ENCODE peak calls at places on chromosome 6, in five cellular contexts. F is aorta, Z is endothelial cell of umbilical vein, X is upper lobe of right lung, T is A549. J is an unnamed sample. For H3K4me1, the result is how much of the 10 kb centered on the place peaks cover.

GRCh38 chr6:43948527-43949450 is 178.5 kb downstream of the MRPL14 start:
- DNase-seq in F (no peak), Z (no peak), X (no peak), T (no peak), J (no peak)

GRCh38 chr6:157219201-157220200 is 103.8 kb downstream of the TMEM242 start:
- DNase-seq in F (peak), Z (no peak), X (peak), T (no peak), J (no peak)

GRCh38 chr6:149233056-149233715 is 84.3 kb upstream of the TAB2 start:
- DNase-seq in F (no peak), Z (peak), X (no peak), T (peak), J (peak)

GRCh38 chr6:168042426-168043192 is 36.4 kb downstream of the FRMD1 start:
- DNase-seq in F (peak), Z (no peak), X (peak), T (no peak), J (no peak)

GRCh38 chr6:5580736-5581568 is 319.6 kb downstream of the FARS2 start:
- DNase-seq in F (no peak), Z (no peak), X (no peak), T (no peak), J (no peak)

GRCh38 chr6:108115598-108116058 is 41.1 kb upstream of the OSTM1 start:
- DNase-seq in F (no peak), Z (peak), X (peak), T (peak), J (no peak)

GRCh38 chr6:91782789-91783188 is 1195.9 kb upstream of the MAP3K7 start:
- DNase-seq in F (no peak), Z (no peak), X (no peak), T (no peak), J (no peak)

GRCh38 chr6:140346461-140346860 is 972.0 kb upstream of the CITED2 start:
- DNase-seq in F (no peak), Z (peak), X (no peak), T (no peak), J (no peak)

GRCh38 chr6:45922728-45923351 is 92.8 kb downstream of the CLIC5 start:
- DNase-seq in F (peak), Z (peak), X (peak), T (peak), J (peak)

GRCh38 chr6:135604035-135604865 is 106.7 kb upstream of the AHI1 start:
- DNase-seq in F (no peak), Z (no peak), X (no peak), T (no peak), J (no peak)

GRCh38 chr6:148285205-148285604 is 57.4 kb upstream of the SASH1 start:
- DNase-seq in F (no peak), Z (no peak), X (no peak), T (no peak), J (no peak)

GRCh38 chr6:128919831-128920230 is 36.9 kb downstream of the LAMA2 start:
- DNase-seq in F (no peak), Z (no peak), X (no peak), T (no peak), J (no peak)

GRCh38 chr6:156980515-156980914 is 203.3 kb downstream of the ARID1B start:
- DNase-seq in F (no peak), Z (no peak), X (no peak), T (no peak), J (no peak)

GRCh38 chr6:16533721-16534136 is 227.5 kb downstream of the ATXN1 start:
- DNase-seq in F (no peak), Z (no peak), X (no peak), T (peak), J (no peak)

GRCh38 chr6:129755787-129756186 is 45.8 kb upstream of the ARHGAP18 start:
- DNase-seq in F (no peak), Z (no peak), X (no peak), T (no peak), J (no peak)

GRCh38 chr6:129886401-129887155 is 25.5 kb upstream of the TMEM244 start:
- DNase-seq in F (no peak), Z (no peak), X (no peak), T (no peak), J (no peak)

GRCh38 chr6:49849121-49849907 is 17.0 kb downstream of the CRISP1 start:
- DNase-seq in F (no peak), Z (peak), X (no peak), T (peak), J (no peak)

GRCh38 chr6:37155394-37156312 is 14.3 kb upstream of the PIM1 start:
- DNase-seq in F (no peak), Z (no peak), X (no peak), T (no peak), J (no peak)

GRCh38 chr6:153944197-153944596 is 94.8 kb upstream of the OPRM1 start:
- DNase-seq in F (no peak), Z (no peak), X (no peak), T (no peak), J (no peak)

GRCh38 chr6:142537612-142538478 is 236.0 kb downstream of the ADGRG6 start:
- DNase-seq in F (no peak), Z (peak), X (no peak), T (peak), J (no peak)

GRCh38 chr6:127481628-127482027 is 22.4 kb upstream of the KIAA0408 start:
- DNase-seq in F (no peak), Z (peak), X (no peak), T (peak), J (no peak)

GRCh38 chr6:31737315-31738047 is 1.2 kb upstream of the CLIC1 start:
- DNase-seq in F (no peak), Z (peak), X (no peak), T (peak), J (no peak)

GRCh38 chr6:45727228-45727627 is 288.4 kb downstream of the CLIC5 start:
- DNase-seq in F (no peak), Z (no peak), X (no peak), T (no peak), J (no peak)

GRCh38 chr6:13429406-13429753 is 58.0 kb downstream of the GFOD1 start:
- DNase-seq in F (no peak), Z (peak), X (no peak), T (no peak), J (no peak)

GRCh38 chr6:166204852-166205650 is 37.4 kb upstream of the TBXT start:
- DNase-seq in F (no peak), Z (no peak), X (no peak), T (no peak), J (no peak)
- H3K4me1 ChIP-seq in F (under half), Z (under half), X (under half), T (under half), J (under half)

GRCh38 chr6:79073888-79074287 is 4.2 kb downstream of the PHIP start:
- DNase-seq in F (no peak), Z (peak), X (no peak), T (no peak), J (no peak)
- H3K4me3 ChIP-seq in F (no peak), Z (no peak), X (no peak), T (no peak), J (no peak)

GRCh38 chr6:3383525-3383924 is 73.3 kb downstream of the SLC22A23 start:
- DNase-seq in F (no peak), Z (no peak), X (no peak), T (peak), J (no peak)

GRCh38 chr6:3380344-3381232 is 76.3 kb downstream of the SLC22A23 start:
- DNase-seq in F (no peak), Z (no peak), X (peak), T (no peak), J (no peak)

GRCh38 chr6:3384346-3385143 is 72.3 kb downstream of the SLC22A23 start:
- DNase-seq in F (no peak), Z (no peak), X (no peak), T (no peak), J (no peak)

GRCh38 chr6:3381233-3382065 is 75.4 kb downstream of the SLC22A23 start:
- DNase-seq in F (no peak), Z (no peak), X (no peak), T (no peak), J (no peak)

GRCh38 chr6:3382399-3383279 is 74.2 kb downstream of the SLC22A23 start:
- DNase-seq in F (no peak), Z (no peak), X (no peak), T (peak), J (no peak)
- H3K4me1 ChIP-seq in F (under half), Z (under half), X (under half), T (half or more), J (under half)

GRCh38 chr6:26231006-26231587 is 133.9 kb upstream of the BTN3A2 start:
- DNase-seq in F (no peak), Z (no peak), X (no peak), T (no peak), J (no peak)

GRCh38 chr6:26230336-26230735 is 134.7 kb upstream of the BTN3A2 start:
- DNase-seq in F (no peak), Z (no peak), X (no peak), T (no peak), J (no peak)

GRCh38 chr6:26232950-26233607 is 131.9 kb upstream of the BTN3A2 start:
- DNase-seq in F (no peak), Z (peak), X (no peak), T (peak), J (peak)

GRCh38 chr6:26233608-26234420 is 131.2 kb upstream of the BTN3A2 start:
- DNase-seq in F (peak), Z (peak), X (no peak), T (peak), J (peak)

GRCh38 chr6:26232306-26232949 is 132.6 kb upstream of the BTN3A2 start:
- DNase-seq in F (no peak), Z (no peak), X (no peak), T (no peak), J (no peak)
- H3K4me3 ChIP-seq in F (no peak), Z (no peak), X (no peak), T (peak), J (peak)

DNA sequence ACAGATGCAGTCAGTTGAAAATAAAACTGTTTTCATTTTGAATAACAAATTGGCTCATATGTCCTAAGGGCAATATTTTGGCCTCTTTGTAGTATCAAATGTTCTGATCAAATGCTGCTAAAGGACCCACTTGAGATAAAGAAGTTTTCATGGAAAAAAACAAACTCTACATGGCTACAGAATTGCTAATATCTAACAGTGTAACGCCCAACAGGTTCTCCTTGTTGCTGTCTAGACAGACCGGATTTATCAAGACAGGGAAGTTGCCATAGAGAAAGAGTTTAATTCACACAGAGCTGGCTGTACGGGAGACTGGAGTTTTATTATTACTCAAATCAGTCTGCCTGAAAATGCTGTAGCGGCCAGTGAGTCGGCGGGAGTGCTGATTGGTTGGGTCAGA is 19.4 kb upstream of the MAN1A1 start:
- DNase-seq in F (no peak), Z (no peak), X (no peak), T (no peak), J (no peak)
- H3K4me1 ChIP-seq in F (under half), Z (under half), X (under half), T (under half), J (under half)

GRCh38 chr6:97094376-97094775 is 169.8 kb downstream of the KLHL32 start:
- DNase-seq in F (no peak), Z (no peak), X (no peak), T (no peak), J (no peak)

GRCh38 chr6:97102152-97102790 is 177.7 kb downstream of the KLHL32 start:
- DNase-seq in F (no peak), Z (no peak), X (no peak), T (no peak), J (no peak)

GRCh38 chr6:97095466-97095865 is 170.9 kb downstream of the KLHL32 start:
- DNase-seq in F (no peak), Z (no peak), X (no peak), T (no peak), J (no peak)

DNA sequence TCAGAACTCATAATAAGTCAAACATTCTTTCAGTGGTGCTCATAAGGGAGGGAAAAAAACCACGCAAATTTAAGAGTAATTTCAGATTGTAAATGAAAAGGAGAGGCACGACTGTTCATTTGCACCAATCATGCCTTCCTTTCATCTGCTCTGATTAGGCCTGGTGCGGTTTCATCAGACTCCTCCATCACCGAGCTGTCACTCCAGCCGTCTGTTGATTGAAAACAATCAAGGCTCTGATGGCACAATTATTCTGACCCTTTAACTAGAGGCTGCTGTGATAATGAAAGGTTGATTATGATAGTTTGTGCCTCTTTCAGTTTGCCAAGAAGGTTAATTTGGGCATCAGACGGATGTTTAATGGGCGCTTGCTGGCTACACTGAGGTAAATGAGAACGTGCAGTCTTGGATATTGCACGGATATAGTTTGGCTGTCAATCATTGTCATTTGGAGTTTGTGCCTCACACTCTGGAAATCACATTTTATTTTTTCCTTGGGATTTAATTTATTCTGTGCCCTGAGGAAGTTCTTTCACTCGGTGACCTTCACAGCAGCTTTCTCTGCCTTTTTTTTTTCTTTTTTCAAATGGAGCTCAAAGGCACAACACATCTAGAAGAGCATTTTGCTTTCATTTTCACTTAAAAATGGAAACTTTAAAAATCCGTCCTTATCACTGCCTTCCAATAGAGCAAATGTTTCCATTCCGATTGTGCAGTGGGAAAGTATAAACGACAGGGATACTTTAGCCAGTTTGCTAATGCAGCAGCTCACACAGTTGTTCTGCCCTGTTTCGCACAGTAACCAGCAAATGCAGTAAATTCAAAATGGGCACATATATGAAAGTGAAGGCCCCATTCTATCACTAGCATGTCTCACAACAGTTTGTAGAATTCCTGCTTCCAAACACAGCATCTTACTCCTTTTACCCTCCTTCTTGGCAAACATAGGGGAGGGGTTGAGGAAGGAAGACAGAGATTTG is 172.8 kb downstream of the KLHL32 start:
- DNase-seq in F (no peak), Z (peak), X (no peak), T (no peak), J (no peak)
- H3K4me3 ChIP-seq in F (no peak), Z (no peak), X (no peak), T (no peak), J (no peak)

GRCh38 chr6:159973951-159974350 is 5.1 kb downstream of the IGF2R start:
- DNase-seq in F (no peak), Z (no peak), X (no peak), T (peak), J (no peak)
- H3K4me1 ChIP-seq in F (under half), Z (under half), X (half or more), T (under half), J (half or more)

GRCh38 chr6:11149551-11149950 is 38.0 kb upstream of the ERVFRD-1 start:
- DNase-seq in F (no peak), Z (no peak), X (no peak), T (no peak), J (no peak)

GRCh38 chr6:11144393-11144829 is 32.9 kb upstream of the ERVFRD-1 start:
- DNase-seq in F (peak), Z (peak), X (peak), T (peak), J (peak)

GRCh38 chr6:11143394-11144371 is 32.2 kb upstream of the ERVFRD-1 start:
- DNase-seq in F (peak), Z (no peak), X (peak), T (peak), J (no peak)

GRCh38 chr6:11142296-11143027 is 30.9 kb upstream of the ERVFRD-1 start:
- DNase-seq in F (no peak), Z (no peak), X (no peak), T (no peak), J (no peak)

DNA sequence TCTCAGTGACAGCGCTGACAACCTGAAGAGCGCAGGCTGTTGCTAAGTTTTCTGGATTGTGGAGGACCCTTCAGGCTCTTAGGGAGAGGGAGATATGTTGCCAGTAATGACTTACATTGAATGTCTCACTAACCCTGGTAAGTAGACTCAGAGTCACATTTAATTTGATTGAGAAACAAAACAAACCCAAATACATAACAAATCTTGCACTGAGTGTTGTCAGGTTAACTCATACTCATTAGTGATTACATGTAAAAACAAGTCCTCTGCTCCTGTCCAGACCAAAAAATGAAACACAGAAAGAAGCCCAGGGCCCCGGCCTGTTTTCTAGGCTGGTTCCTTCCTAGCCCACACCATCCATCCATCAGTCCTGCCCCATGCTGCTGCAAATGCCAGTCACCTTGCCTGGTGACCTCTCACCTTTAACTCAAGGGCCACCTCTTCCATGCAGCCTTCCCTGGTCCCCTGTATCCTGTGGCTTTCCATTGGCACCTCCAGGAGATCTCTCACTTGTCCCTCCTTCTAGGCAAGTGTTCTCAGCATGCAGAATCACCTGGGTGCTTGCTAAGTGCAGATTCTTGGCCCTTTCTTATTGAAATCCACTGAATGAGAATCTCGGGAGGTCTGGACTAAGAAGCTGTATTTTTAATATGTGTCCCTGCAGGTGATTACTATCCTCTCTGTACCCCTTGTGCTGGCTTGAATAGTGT is 34.7 kb upstream of the ERVFRD-1 start:
- DNase-seq in F (no peak), Z (no peak), X (no peak), T (no peak), J (no peak)
- H3K4me3 ChIP-seq in F (no peak), Z (no peak), X (no peak), T (no peak), J (no peak)

DNA sequence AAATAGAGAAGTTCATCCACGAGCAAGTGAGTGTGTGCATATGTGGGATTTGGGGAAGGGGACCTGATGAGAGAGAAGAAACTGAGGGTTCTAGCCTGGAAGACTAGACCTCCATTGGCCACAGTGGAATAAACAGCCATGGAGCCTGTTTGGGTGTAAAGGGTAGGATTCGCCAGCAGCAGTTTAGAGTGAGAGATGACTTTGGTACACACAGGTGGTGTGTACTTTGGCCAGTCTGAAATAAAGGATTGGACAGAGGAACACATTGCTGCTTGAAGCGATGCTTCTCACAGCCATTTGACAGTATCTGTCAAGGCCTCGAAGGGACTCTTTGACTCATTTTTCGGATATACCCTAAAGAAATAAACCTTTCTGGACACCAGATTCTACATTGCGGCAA is 29.2 kb downstream of the PLEKHG1 start:
- DNase-seq in F (no peak), Z (no peak), X (no peak), T (no peak), J (no peak)
- H3K4me1 ChIP-seq in F (under half), Z (under half), X (under half), T (under half), J (under half)

GRCh38 chr6:1624848-1625341 is 15.2 kb downstream of the FOXC1 start:
- DNase-seq in F (no peak), Z (peak), X (no peak), T (no peak), J (no peak)
- H3K4me3 ChIP-seq in F (peak), Z (peak), X (peak), T (peak), J (peak)

J was measured in CD8-positive, alpha-beta memory T cell.